ENCODE peak calls at places on chromosomes 6 and 20, in nine cellular contexts. One of them, this sample, is unnamed.

GRCh38 chr6:73652637-73653570 is 888 bp downstream of the SLC17A5 start:
- DNase-seq in body of pancreas: peak; percentile 56
- DNase-seq in breast epithelium: no peak
- DNase-seq in right lobe of liver: peak; percentile 69
- DNase-seq in IMR-90: peak; percentile 41
- DNase-seq in NB4: peak; percentile 86
- DNase-seq in ovary: peak; percentile 18
- DNase-seq in sigmoid colon: peak; percentile 80
- DNase-seq in heart left ventricle: peak; percentile 70
- DNase-seq in this sample: peak; percentile 77

GRCh38 chr6:9204171-9204570 is 768.8 kb upstream of the SLC35B3 start:
- DNase-seq in body of pancreas: peak; percentile 33
- DNase-seq in breast epithelium: no peak
- DNase-seq in right lobe of liver: no peak
- DNase-seq in IMR-90: peak; percentile 64
- DNase-seq in NB4: no peak
- DNase-seq in ovary: no peak
- DNase-seq in sigmoid colon: no peak
- DNase-seq in heart left ventricle: no peak
- DNase-seq in this sample: no peak

GRCh38 chr6:127347188-127347587 is 3.8 kb upstream of the ECHDC1 start:
- DNase-seq in body of pancreas: no peak
- DNase-seq in breast epithelium: no peak
- DNase-seq in right lobe of liver: no peak
- DNase-seq in IMR-90: no peak
- DNase-seq in NB4: peak; percentile 40
- DNase-seq in ovary: no peak
- DNase-seq in sigmoid colon: no peak
- DNase-seq in heart left ventricle: no peak
- DNase-seq in this sample: no peak

GRCh38 chr6:116118608-116119007 is 7.3 kb downstream of the COL10A1 start:
- DNase-seq in body of pancreas: no peak
- DNase-seq in breast epithelium: no peak
- DNase-seq in right lobe of liver: no peak
- DNase-seq in IMR-90: peak; percentile 13
- DNase-seq in NB4: no peak
- DNase-seq in ovary: no peak
- DNase-seq in sigmoid colon: no peak
- DNase-seq in heart left ventricle: no peak
- DNase-seq in this sample: no peak

GRCh38 chr6:117272032-117272866 is 6.9 kb downstream of the VGLL2 start:
- DNase-seq in body of pancreas: no peak
- DNase-seq in breast epithelium: no peak
- DNase-seq in right lobe of liver: no peak
- DNase-seq in IMR-90: no peak
- DNase-seq in NB4: no peak
- DNase-seq in ovary: no peak
- DNase-seq in sigmoid colon: no peak
- DNase-seq in heart left ventricle: no peak
- DNase-seq in this sample: no peak

GRCh38 chr6:11126876-11127275 is 15.4 kb upstream of the ERVFRD-1 start:
- DNase-seq in body of pancreas: no peak
- DNase-seq in breast epithelium: no peak
- DNase-seq in right lobe of liver: no peak
- DNase-seq in IMR-90: peak; percentile 23
- DNase-seq in NB4: no peak
- DNase-seq in ovary: no peak
- DNase-seq in sigmoid colon: no peak
- DNase-seq in heart left ventricle: no peak
- DNase-seq in this sample: no peak

GRCh38 chr6:45427632-45428031 is 49.9 kb upstream of the SUPT3H start:
- DNase-seq in body of pancreas: no peak
- DNase-seq in breast epithelium: no peak
- DNase-seq in right lobe of liver: no peak
- DNase-seq in IMR-90: no peak
- DNase-seq in NB4: no peak
- DNase-seq in ovary: no peak
- DNase-seq in sigmoid colon: no peak
- DNase-seq in heart left ventricle: no peak
- DNase-seq in this sample: no peak

GRCh38 chr6:131037194-131037897 is 25.7 kb downstream of the EPB41L2 start:
- DNase-seq in body of pancreas: no peak
- DNase-seq in breast epithelium: no peak
- DNase-seq in right lobe of liver: no peak
- DNase-seq in IMR-90: no peak
- DNase-seq in NB4: no peak
- DNase-seq in ovary: no peak
- DNase-seq in sigmoid colon: no peak
- DNase-seq in heart left ventricle: no peak
- DNase-seq in this sample: no peak

GRCh38 chr6:129233458-129234134 is 350.7 kb downstream of the LAMA2 start:
- DNase-seq in body of pancreas: no peak
- DNase-seq in breast epithelium: no peak
- DNase-seq in right lobe of liver: no peak
- DNase-seq in IMR-90: no peak
- DNase-seq in NB4: no peak
- DNase-seq in ovary: no peak
- DNase-seq in sigmoid colon: no peak
- DNase-seq in heart left ventricle: no peak
- DNase-seq in this sample: no peak

GRCh38 chr6:878179-878578 is 185.2 kb upstream of the EXOC2 start:
- DNase-seq in body of pancreas: no peak
- DNase-seq in breast epithelium: no peak
- DNase-seq in right lobe of liver: no peak
- DNase-seq in IMR-90: no peak
- DNase-seq in NB4: peak; percentile 36
- DNase-seq in ovary: no peak
- DNase-seq in sigmoid colon: no peak
- DNase-seq in heart left ventricle: no peak
- DNase-seq in this sample: no peak

GRCh38 chr20:50400705-50401045 is 109.5 kb upstream of the PTPN1 start:
- DNase-seq in body of pancreas: no peak
- DNase-seq in breast epithelium: no peak
- DNase-seq in right lobe of liver: no peak
- DNase-seq in IMR-90: no peak
- DNase-seq in NB4: no peak
- DNase-seq in ovary: no peak
- DNase-seq in sigmoid colon: no peak
- DNase-seq in heart left ventricle: no peak
- DNase-seq in this sample: no peak

GRCh38 chr20:50398064-50398463 is 112.1 kb upstream of the PTPN1 start:
- DNase-seq in body of pancreas: no peak
- DNase-seq in breast epithelium: no peak
- DNase-seq in right lobe of liver: no peak
- DNase-seq in IMR-90: no peak
- DNase-seq in NB4: no peak
- DNase-seq in ovary: no peak
- DNase-seq in sigmoid colon: no peak
- DNase-seq in heart left ventricle: no peak
- DNase-seq in this sample: no peak

GRCh38 chr20:50399917-50400704 is 110.1 kb upstream of the PTPN1 start:
- DNase-seq in body of pancreas: no peak
- DNase-seq in breast epithelium: no peak
- DNase-seq in right lobe of liver: peak; percentile 78
- DNase-seq in IMR-90: peak; percentile 60
- DNase-seq in NB4: peak; percentile 28
- DNase-seq in ovary: no peak
- DNase-seq in sigmoid colon: no peak
- DNase-seq in heart left ventricle: no peak
- DNase-seq in this sample: no peak

GRCh38 chr20:50398471-50399002 is 111.6 kb upstream of the PTPN1 start:
- DNase-seq in body of pancreas: no peak
- DNase-seq in breast epithelium: no peak
- DNase-seq in right lobe of liver: no peak
- DNase-seq in IMR-90: no peak
- DNase-seq in NB4: no peak
- DNase-seq in ovary: no peak
- DNase-seq in sigmoid colon: no peak
- DNase-seq in heart left ventricle: no peak
- DNase-seq in this sample: no peak

GRCh38 chr20:50399003-50399916 is 110.9 kb upstream of the PTPN1 start:
- DNase-seq in body of pancreas: no peak
- DNase-seq in breast epithelium: no peak
- DNase-seq in right lobe of liver: peak; percentile 89
- DNase-seq in IMR-90: peak; percentile 51
- DNase-seq in NB4: no peak
- DNase-seq in ovary: peak; percentile 72
- DNase-seq in sigmoid colon: peak; percentile 92
- DNase-seq in heart left ventricle: peak; percentile 94
- DNase-seq in this sample: peak; percentile 59
- TF ChIP-seq POLR2A in body of pancreas: no peak
- TF ChIP-seq POLR2A in breast epithelium: no peak
- TF ChIP-seq POLR2A in right lobe of liver: peak; percentile 34
- TF ChIP-seq POLR2A in IMR-90: no peak
- TF ChIP-seq POLR2A in NB4: no peak
- TF ChIP-seq POLR2A in ovary: peak; percentile 7
- TF ChIP-seq POLR2A in sigmoid colon: no peak
- TF ChIP-seq POLR2A in heart left ventricle: no peak
- TF ChIP-seq POLR2A in this sample: no peak

GRCh38 chr6:27531772-27532459 is 59.0 kb upstream of the ZNF184 start:
- DNase-seq in body of pancreas: no peak
- DNase-seq in breast epithelium: no peak
- DNase-seq in right lobe of liver: no peak
- DNase-seq in IMR-90: no peak
- DNase-seq in NB4: no peak
- DNase-seq in ovary: no peak
- DNase-seq in sigmoid colon: no peak
- DNase-seq in heart left ventricle: no peak
- DNase-seq in this sample: no peak

GRCh38 chr6:27532820-27533538 is 60.1 kb upstream of the ZNF184 start:
- DNase-seq in body of pancreas: no peak
- DNase-seq in breast epithelium: no peak
- DNase-seq in right lobe of liver: no peak
- DNase-seq in IMR-90: peak; percentile 46
- DNase-seq in NB4: no peak
- DNase-seq in ovary: no peak
- DNase-seq in sigmoid colon: no peak
- DNase-seq in heart left ventricle: no peak
- DNase-seq in this sample: no peak

GRCh38 chr6:27528714-27529113 is 55.8 kb upstream of the ZNF184 start:
- DNase-seq in body of pancreas: no peak
- DNase-seq in breast epithelium: no peak
- DNase-seq in right lobe of liver: no peak
- DNase-seq in IMR-90: no peak
- DNase-seq in NB4: no peak
- DNase-seq in ovary: no peak
- DNase-seq in sigmoid colon: no peak
- DNase-seq in heart left ventricle: no peak
- DNase-seq in this sample: no peak
- TF ChIP-seq POLR2A in body of pancreas: no peak
- TF ChIP-seq POLR2A in breast epithelium: no peak
- TF ChIP-seq POLR2A in right lobe of liver: no peak
- TF ChIP-seq POLR2A in IMR-90: no peak
- TF ChIP-seq POLR2A in NB4: no peak
- TF ChIP-seq POLR2A in ovary: no peak
- TF ChIP-seq POLR2A in sigmoid colon: no peak
- TF ChIP-seq POLR2A in heart left ventricle: no peak
- TF ChIP-seq POLR2A in this sample: no peak

GRCh38 chr6:2938004-2938631 is 33.2 kb downstream of the SERPINB6 start:
- DNase-seq in body of pancreas: no peak
- DNase-seq in breast epithelium: no peak
- DNase-seq in right lobe of liver: no peak
- DNase-seq in IMR-90: no peak
- DNase-seq in NB4: no peak
- DNase-seq in ovary: no peak
- DNase-seq in sigmoid colon: no peak
- DNase-seq in heart left ventricle: no peak
- DNase-seq in this sample: peak; percentile 68

GRCh38 chr6:2937627-2938003 is 33.8 kb downstream of the SERPINB6 start:
- DNase-seq in body of pancreas: no peak
- DNase-seq in breast epithelium: no peak
- DNase-seq in right lobe of liver: no peak
- DNase-seq in IMR-90: no peak
- DNase-seq in NB4: no peak
- DNase-seq in ovary: no peak
- DNase-seq in sigmoid colon: no peak
- DNase-seq in heart left ventricle: no peak
- DNase-seq in this sample: no peak

GRCh38 chr6:2940010-2940850 is 31.1 kb downstream of the SERPINB6 start:
- DNase-seq in body of pancreas: no peak
- DNase-seq in breast epithelium: no peak
- DNase-seq in right lobe of liver: no peak
- DNase-seq in IMR-90: no peak
- DNase-seq in NB4: peak; percentile 49
- DNase-seq in ovary: no peak
- DNase-seq in sigmoid colon: no peak
- DNase-seq in heart left ventricle: no peak
- DNase-seq in this sample: peak; percentile 80

GRCh38 chr6:2939315-2940009 is 31.9 kb downstream of the SERPINB6 start:
- DNase-seq in body of pancreas: no peak
- DNase-seq in breast epithelium: no peak
- DNase-seq in right lobe of liver: no peak
- DNase-seq in IMR-90: no peak
- DNase-seq in NB4: no peak
- DNase-seq in ovary: no peak
- DNase-seq in sigmoid colon: peak; percentile 59
- DNase-seq in heart left ventricle: peak; percentile 77
- DNase-seq in this sample: peak; percentile 20

GRCh38 chr6:2938632-2939083 is 32.7 kb downstream of the SERPINB6 start:
- DNase-seq in body of pancreas: peak; percentile 40
- DNase-seq in breast epithelium: no peak
- DNase-seq in right lobe of liver: no peak
- DNase-seq in IMR-90: no peak
- DNase-seq in NB4: no peak
- DNase-seq in ovary: no peak
- DNase-seq in sigmoid colon: no peak
- DNase-seq in heart left ventricle: no peak
- DNase-seq in this sample: peak; percentile 56
- TF ChIP-seq POLR2A in body of pancreas: no peak
- TF ChIP-seq POLR2A in breast epithelium: no peak
- TF ChIP-seq POLR2A in right lobe of liver: no peak
- TF ChIP-seq POLR2A in IMR-90: no peak
- TF ChIP-seq POLR2A in NB4: no peak
- TF ChIP-seq POLR2A in ovary: no peak
- TF ChIP-seq POLR2A in sigmoid colon: no peak
- TF ChIP-seq POLR2A in heart left ventricle: no peak
- TF ChIP-seq POLR2A in this sample: no peak

DNA sequence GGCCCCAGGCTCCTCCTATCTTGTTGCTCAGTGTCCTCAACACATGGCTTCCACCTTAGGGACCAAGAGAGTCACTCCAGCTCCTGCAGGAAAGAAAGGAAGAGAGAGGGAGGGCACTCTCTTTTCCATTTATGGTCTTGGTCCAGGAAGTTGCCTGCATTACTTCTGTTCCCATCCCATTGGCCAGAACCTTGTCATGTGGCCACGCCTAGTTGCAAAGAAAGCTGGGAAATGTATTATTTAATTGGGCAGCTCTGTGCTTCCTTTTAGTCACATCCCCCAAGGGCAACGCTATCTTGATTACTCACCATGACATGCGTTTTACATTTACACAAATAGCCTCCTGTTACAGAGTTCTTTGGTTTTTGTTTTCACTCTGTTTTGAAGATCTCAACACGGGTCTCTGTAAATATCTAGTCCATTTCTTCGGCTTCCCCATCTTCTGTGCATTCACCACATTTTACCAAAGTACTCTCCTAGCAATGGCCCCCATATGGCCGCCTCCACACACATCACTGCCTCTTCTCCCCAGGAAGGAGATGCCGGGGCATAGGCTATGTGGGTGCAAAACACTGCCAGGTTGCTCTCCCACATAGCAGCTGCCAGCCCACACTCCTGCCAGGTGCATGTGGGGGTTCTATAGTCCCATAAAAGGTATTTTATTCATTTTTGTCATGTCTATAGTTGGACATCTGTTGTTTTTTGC is 35.7 kb upstream of the ZMYND8 start:
- DNase-seq in body of pancreas: no peak
- DNase-seq in breast epithelium: no peak
- DNase-seq in right lobe of liver: no peak
- DNase-seq in IMR-90: peak; percentile 97
- DNase-seq in NB4: peak; percentile 97
- DNase-seq in ovary: no peak
- DNase-seq in sigmoid colon: no peak
- DNase-seq in heart left ventricle: no peak
- DNase-seq in this sample: no peak
- TF ChIP-seq POLR2A in body of pancreas: no peak
- TF ChIP-seq POLR2A in breast epithelium: no peak
- TF ChIP-seq POLR2A in right lobe of liver: no peak
- TF ChIP-seq POLR2A in IMR-90: no peak
- TF ChIP-seq POLR2A in NB4: no peak
- TF ChIP-seq POLR2A in ovary: no peak
- TF ChIP-seq POLR2A in sigmoid colon: no peak
- TF ChIP-seq POLR2A in heart left ventricle: no peak
- TF ChIP-seq POLR2A in this sample: no peak